ENCODE peak calls at places on chromosomes 13 and 19, in six cellular contexts. One of them, this sample, is unnamed.

GRCh38 chr19:18419195-18419698 is at the start of gene SSBP4:
- DNase-seq in M059J: peak; percentile 69
- DNase-seq in hepatocyte: peak; percentile 94
- DNase-seq in stimulated activated CD4-positive, alpha-beta T cell treated with anti-CD3 and anti-CD28 coated beads, Interleukin-12 subunit alpha, Interleukin-12 subunit beta, amount 100 ng/mL, for 48 hours: no peak
- DNase-seq in activated CD4-positive, alpha-beta T cell treated with anti-CD3 and anti-CD28 coated beads, Interleukin-2, amount 50 U/mL, for 24 hours: no peak
- DNase-seq in lung microvascular endothelial cell: peak; percentile 88
- DNase-seq in this sample: peak; percentile 63

GRCh38 chr19:3443840-3444694 is 36.3 kb downstream of the SMIM24 start:
- DNase-seq in activated CD4-positive, alpha-beta T cell treated with anti-CD3 and anti-CD28 coated beads, Interleukin-2, amount 50 U/mL, for 24 hours: no peak
- DNase-seq in M059J: no peak
- DNase-seq in lung microvascular endothelial cell: peak; percentile 82
- DNase-seq in hepatocyte: peak; percentile 63
- DNase-seq in stimulated activated CD4-positive, alpha-beta T cell treated with anti-CD3 and anti-CD28 coated beads, Interleukin-12 subunit alpha, Interleukin-12 subunit beta, amount 100 ng/mL, for 48 hours: no peak
- DNase-seq in this sample: peak; percentile 54

GRCh38 chr13:77733674-77734073 is 36.2 kb downstream of the SLAIN1 start:
- DNase-seq in hepatocyte: no peak
- DNase-seq in stimulated activated CD4-positive, alpha-beta T cell treated with anti-CD3 and anti-CD28 coated beads, Interleukin-12 subunit alpha, Interleukin-12 subunit beta, amount 100 ng/mL, for 48 hours: no peak
- DNase-seq in lung microvascular endothelial cell: no peak
- DNase-seq in M059J: no peak
- DNase-seq in activated CD4-positive, alpha-beta T cell treated with anti-CD3 and anti-CD28 coated beads, Interleukin-2, amount 50 U/mL, for 24 hours: no peak
- DNase-seq in this sample: no peak

GRCh38 chr13:60352644-60353043 is 44.4 kb upstream of the TDRD3 start:
- DNase-seq in stimulated activated CD4-positive, alpha-beta T cell treated with anti-CD3 and anti-CD28 coated beads, Interleukin-12 subunit alpha, Interleukin-12 subunit beta, amount 100 ng/mL, for 48 hours: no peak
- DNase-seq in M059J: no peak
- DNase-seq in activated CD4-positive, alpha-beta T cell treated with anti-CD3 and anti-CD28 coated beads, Interleukin-2, amount 50 U/mL, for 24 hours: no peak
- DNase-seq in hepatocyte: no peak
- DNase-seq in lung microvascular endothelial cell: no peak
- DNase-seq in this sample: no peak

GRCh38 chr13:41614671-41615519 is 157.5 kb downstream of the RGCC start:
- DNase-seq in lung microvascular endothelial cell: peak; percentile 88
- DNase-seq in hepatocyte: peak; percentile 37
- DNase-seq in M059J: no peak
- DNase-seq in activated CD4-positive, alpha-beta T cell treated with anti-CD3 and anti-CD28 coated beads, Interleukin-2, amount 50 U/mL, for 24 hours: no peak
- DNase-seq in stimulated activated CD4-positive, alpha-beta T cell treated with anti-CD3 and anti-CD28 coated beads, Interleukin-12 subunit alpha, Interleukin-12 subunit beta, amount 100 ng/mL, for 48 hours: no peak
- DNase-seq in this sample: no peak

GRCh38 chr19:14440049-14440448 is 6.9 kb downstream of the PKN1 start:
- DNase-seq in M059J: no peak
- DNase-seq in lung microvascular endothelial cell: peak; percentile 44
- DNase-seq in stimulated activated CD4-positive, alpha-beta T cell treated with anti-CD3 and anti-CD28 coated beads, Interleukin-12 subunit alpha, Interleukin-12 subunit beta, amount 100 ng/mL, for 48 hours: no peak
- DNase-seq in activated CD4-positive, alpha-beta T cell treated with anti-CD3 and anti-CD28 coated beads, Interleukin-2, amount 50 U/mL, for 24 hours: peak; percentile 47
- DNase-seq in hepatocyte: no peak
- DNase-seq in this sample: peak; percentile 85

GRCh38 chr13:91601807-91602206 is 203.4 kb downstream of the GPC5 start:
- DNase-seq in hepatocyte: no peak
- DNase-seq in lung microvascular endothelial cell: no peak
- DNase-seq in activated CD4-positive, alpha-beta T cell treated with anti-CD3 and anti-CD28 coated beads, Interleukin-2, amount 50 U/mL, for 24 hours: no peak
- DNase-seq in M059J: no peak
- DNase-seq in stimulated activated CD4-positive, alpha-beta T cell treated with anti-CD3 and anti-CD28 coated beads, Interleukin-12 subunit alpha, Interleukin-12 subunit beta, amount 100 ng/mL, for 48 hours: no peak
- DNase-seq in this sample: no peak

GRCh38 chr19:20513179-20513934 is 52.2 kb downstream of the ZNF737 start:
- DNase-seq in M059J: no peak
- DNase-seq in lung microvascular endothelial cell: no peak
- DNase-seq in stimulated activated CD4-positive, alpha-beta T cell treated with anti-CD3 and anti-CD28 coated beads, Interleukin-12 subunit alpha, Interleukin-12 subunit beta, amount 100 ng/mL, for 48 hours: no peak
- DNase-seq in hepatocyte: peak; percentile 7
- DNase-seq in activated CD4-positive, alpha-beta T cell treated with anti-CD3 and anti-CD28 coated beads, Interleukin-2, amount 50 U/mL, for 24 hours: no peak
- DNase-seq in this sample: no peak

GRCh38 chr19:50377517-50377916 is 1.3 kb downstream of the NR1H2 start:
- DNase-seq in stimulated activated CD4-positive, alpha-beta T cell treated with anti-CD3 and anti-CD28 coated beads, Interleukin-12 subunit alpha, Interleukin-12 subunit beta, amount 100 ng/mL, for 48 hours: no peak
- DNase-seq in activated CD4-positive, alpha-beta T cell treated with anti-CD3 and anti-CD28 coated beads, Interleukin-2, amount 50 U/mL, for 24 hours: no peak
- DNase-seq in hepatocyte: no peak
- DNase-seq in M059J: no peak
- DNase-seq in lung microvascular endothelial cell: no peak
- DNase-seq in this sample: peak; percentile 49

GRCh38 chr13:24341439-24341838 is 32.1 kb downstream of the C1QTNF9 start:
- DNase-seq in hepatocyte: no peak
- DNase-seq in M059J: peak; percentile 5
- DNase-seq in stimulated activated CD4-positive, alpha-beta T cell treated with anti-CD3 and anti-CD28 coated beads, Interleukin-12 subunit alpha, Interleukin-12 subunit beta, amount 100 ng/mL, for 48 hours: no peak
- DNase-seq in activated CD4-positive, alpha-beta T cell treated with anti-CD3 and anti-CD28 coated beads, Interleukin-2, amount 50 U/mL, for 24 hours: no peak
- DNase-seq in lung microvascular endothelial cell: peak; percentile 12
- DNase-seq in this sample: no peak

GRCh38 chr13:99322297-99323103 is 15.3 kb upstream of the GPR183 start:
- DNase-seq in hepatocyte: no peak
- DNase-seq in M059J: peak; percentile 89
- DNase-seq in stimulated activated CD4-positive, alpha-beta T cell treated with anti-CD3 and anti-CD28 coated beads, Interleukin-12 subunit alpha, Interleukin-12 subunit beta, amount 100 ng/mL, for 48 hours: no peak
- DNase-seq in lung microvascular endothelial cell: peak; percentile 78
- DNase-seq in activated CD4-positive, alpha-beta T cell treated with anti-CD3 and anti-CD28 coated beads, Interleukin-2, amount 50 U/mL, for 24 hours: no peak
- DNase-seq in this sample: no peak

GRCh38 chr19:1764293-1764683 is 11.0 kb downstream of the ONECUT3 start:
- DNase-seq in M059J: no peak
- DNase-seq in stimulated activated CD4-positive, alpha-beta T cell treated with anti-CD3 and anti-CD28 coated beads, Interleukin-12 subunit alpha, Interleukin-12 subunit beta, amount 100 ng/mL, for 48 hours: no peak
- DNase-seq in hepatocyte: no peak
- DNase-seq in activated CD4-positive, alpha-beta T cell treated with anti-CD3 and anti-CD28 coated beads, Interleukin-2, amount 50 U/mL, for 24 hours: no peak
- DNase-seq in lung microvascular endothelial cell: no peak
- DNase-seq in this sample: no peak

GRCh38 chr13:53301449-53301848 is 272.8 kb downstream of the OLFM4 start:
- DNase-seq in M059J: no peak
- DNase-seq in stimulated activated CD4-positive, alpha-beta T cell treated with anti-CD3 and anti-CD28 coated beads, Interleukin-12 subunit alpha, Interleukin-12 subunit beta, amount 100 ng/mL, for 48 hours: no peak
- DNase-seq in lung microvascular endothelial cell: no peak
- DNase-seq in activated CD4-positive, alpha-beta T cell treated with anti-CD3 and anti-CD28 coated beads, Interleukin-2, amount 50 U/mL, for 24 hours: no peak
- DNase-seq in hepatocyte: no peak
- DNase-seq in this sample: no peak

GRCh38 chr13:46181799-46182490 is at the start of gene LCP1:
- DNase-seq in hepatocyte: peak; percentile 30
- DNase-seq in activated CD4-positive, alpha-beta T cell treated with anti-CD3 and anti-CD28 coated beads, Interleukin-2, amount 50 U/mL, for 24 hours: peak; percentile 34
- DNase-seq in lung microvascular endothelial cell: no peak
- DNase-seq in stimulated activated CD4-positive, alpha-beta T cell treated with anti-CD3 and anti-CD28 coated beads, Interleukin-12 subunit alpha, Interleukin-12 subunit beta, amount 100 ng/mL, for 48 hours: peak; percentile 76
- DNase-seq in M059J: peak; percentile 65
- DNase-seq in this sample: no peak

GRCh38 chr19:51726049-51726448 is 2.3 kb upstream of the HAS1 start:
- DNase-seq in activated CD4-positive, alpha-beta T cell treated with anti-CD3 and anti-CD28 coated beads, Interleukin-2, amount 50 U/mL, for 24 hours: no peak
- DNase-seq in hepatocyte: peak; percentile 73
- DNase-seq in stimulated activated CD4-positive, alpha-beta T cell treated with anti-CD3 and anti-CD28 coated beads, Interleukin-12 subunit alpha, Interleukin-12 subunit beta, amount 100 ng/mL, for 48 hours: no peak
- DNase-seq in lung microvascular endothelial cell: peak; percentile 40
- DNase-seq in M059J: peak; percentile 42
- DNase-seq in this sample: peak; percentile 88

GRCh38 chr19:23099966-23100365 is 16.9 kb upstream of the ZNF730 start:
- DNase-seq in M059J: no peak
- DNase-seq in activated CD4-positive, alpha-beta T cell treated with anti-CD3 and anti-CD28 coated beads, Interleukin-2, amount 50 U/mL, for 24 hours: no peak
- DNase-seq in hepatocyte: no peak
- DNase-seq in stimulated activated CD4-positive, alpha-beta T cell treated with anti-CD3 and anti-CD28 coated beads, Interleukin-12 subunit alpha, Interleukin-12 subunit beta, amount 100 ng/mL, for 48 hours: no peak
- DNase-seq in lung microvascular endothelial cell: no peak
- DNase-seq in this sample: no peak

GRCh38 chr13:25493930-25494707 is 122.3 kb downstream of the ATP8A2 start:
- DNase-seq in hepatocyte: no peak
- DNase-seq in M059J: no peak
- DNase-seq in lung microvascular endothelial cell: no peak
- DNase-seq in activated CD4-positive, alpha-beta T cell treated with anti-CD3 and anti-CD28 coated beads, Interleukin-2, amount 50 U/mL, for 24 hours: no peak
- DNase-seq in stimulated activated CD4-positive, alpha-beta T cell treated with anti-CD3 and anti-CD28 coated beads, Interleukin-12 subunit alpha, Interleukin-12 subunit beta, amount 100 ng/mL, for 48 hours: no peak
- DNase-seq in this sample: no peak

GRCh38 chr13:113742000-113742441 is 17.0 kb upstream of the TMEM255B start:
- DNase-seq in stimulated activated CD4-positive, alpha-beta T cell treated with anti-CD3 and anti-CD28 coated beads, Interleukin-12 subunit alpha, Interleukin-12 subunit beta, amount 100 ng/mL, for 48 hours: no peak
- DNase-seq in activated CD4-positive, alpha-beta T cell treated with anti-CD3 and anti-CD28 coated beads, Interleukin-2, amount 50 U/mL, for 24 hours: no peak
- DNase-seq in lung microvascular endothelial cell: peak; percentile 16
- DNase-seq in M059J: peak; percentile 56
- DNase-seq in hepatocyte: peak; percentile 79
- DNase-seq in this sample: no peak

GRCh38 chr13:84658881-84659661 is 776.8 kb upstream of the SLITRK1 start:
- DNase-seq in lung microvascular endothelial cell: no peak
- DNase-seq in activated CD4-positive, alpha-beta T cell treated with anti-CD3 and anti-CD28 coated beads, Interleukin-2, amount 50 U/mL, for 24 hours: no peak
- DNase-seq in hepatocyte: no peak
- DNase-seq in stimulated activated CD4-positive, alpha-beta T cell treated with anti-CD3 and anti-CD28 coated beads, Interleukin-12 subunit alpha, Interleukin-12 subunit beta, amount 100 ng/mL, for 48 hours: no peak
- DNase-seq in M059J: peak; percentile 31
- DNase-seq in this sample: no peak

GRCh38 chr13:97192166-97192565 is 30.0 kb upstream of the MBNL2 start:
- DNase-seq in M059J: no peak
- DNase-seq in hepatocyte: no peak
- DNase-seq in activated CD4-positive, alpha-beta T cell treated with anti-CD3 and anti-CD28 coated beads, Interleukin-2, amount 50 U/mL, for 24 hours: no peak
- DNase-seq in stimulated activated CD4-positive, alpha-beta T cell treated with anti-CD3 and anti-CD28 coated beads, Interleukin-12 subunit alpha, Interleukin-12 subunit beta, amount 100 ng/mL, for 48 hours: no peak
- DNase-seq in lung microvascular endothelial cell: no peak
- DNase-seq in this sample: no peak

GRCh38 chr13:98103942-98104880 is 38.7 kb upstream of the FARP1 start:
- DNase-seq in lung microvascular endothelial cell: peak; percentile 18
- DNase-seq in stimulated activated CD4-positive, alpha-beta T cell treated with anti-CD3 and anti-CD28 coated beads, Interleukin-12 subunit alpha, Interleukin-12 subunit beta, amount 100 ng/mL, for 48 hours: no peak
- DNase-seq in M059J: no peak
- DNase-seq in activated CD4-positive, alpha-beta T cell treated with anti-CD3 and anti-CD28 coated beads, Interleukin-2, amount 50 U/mL, for 24 hours: no peak
- DNase-seq in hepatocyte: no peak
- DNase-seq in this sample: peak; percentile 38

GRCh38 chr13:33076451-33076992 is 60.3 kb downstream of the KL start:
- DNase-seq in M059J: no peak
- DNase-seq in stimulated activated CD4-positive, alpha-beta T cell treated with anti-CD3 and anti-CD28 coated beads, Interleukin-12 subunit alpha, Interleukin-12 subunit beta, amount 100 ng/mL, for 48 hours: no peak
- DNase-seq in activated CD4-positive, alpha-beta T cell treated with anti-CD3 and anti-CD28 coated beads, Interleukin-2, amount 50 U/mL, for 24 hours: no peak
- DNase-seq in lung microvascular endothelial cell: no peak
- DNase-seq in hepatocyte: no peak
- DNase-seq in this sample: no peak

GRCh38 chr13:32229443-32229842 is 85.7 kb downstream of the ZAR1L start:
- DNase-seq in stimulated activated CD4-positive, alpha-beta T cell treated with anti-CD3 and anti-CD28 coated beads, Interleukin-12 subunit alpha, Interleukin-12 subunit beta, amount 100 ng/mL, for 48 hours: no peak
- DNase-seq in lung microvascular endothelial cell: no peak
- DNase-seq in hepatocyte: no peak
- DNase-seq in M059J: peak; percentile 7
- DNase-seq in activated CD4-positive, alpha-beta T cell treated with anti-CD3 and anti-CD28 coated beads, Interleukin-2, amount 50 U/mL, for 24 hours: no peak
- DNase-seq in this sample: no peak

GRCh38 chr13:48746816-48747215 is 93.1 kb downstream of the CYSLTR2 start:
- DNase-seq in hepatocyte: no peak
- DNase-seq in M059J: no peak
- DNase-seq in lung microvascular endothelial cell: no peak
- DNase-seq in activated CD4-positive, alpha-beta T cell treated with anti-CD3 and anti-CD28 coated beads, Interleukin-2, amount 50 U/mL, for 24 hours: no peak
- DNase-seq in stimulated activated CD4-positive, alpha-beta T cell treated with anti-CD3 and anti-CD28 coated beads, Interleukin-12 subunit alpha, Interleukin-12 subunit beta, amount 100 ng/mL, for 48 hours: no peak
- DNase-seq in this sample: no peak

GRCh38 chr19:892243-892996 is 567 bp downstream of the MED16 start:
- DNase-seq in activated CD4-positive, alpha-beta T cell treated with anti-CD3 and anti-CD28 coated beads, Interleukin-2, amount 50 U/mL, for 24 hours: no peak
- DNase-seq in lung microvascular endothelial cell: no peak
- DNase-seq in hepatocyte: no peak
- DNase-seq in M059J: no peak
- DNase-seq in stimulated activated CD4-positive, alpha-beta T cell treated with anti-CD3 and anti-CD28 coated beads, Interleukin-12 subunit alpha, Interleukin-12 subunit beta, amount 100 ng/mL, for 48 hours: no peak
- DNase-seq in this sample: no peak

GRCh38 chr19:23313196-23313595 is 63.0 kb upstream of the ZNF724 start:
- DNase-seq in lung microvascular endothelial cell: no peak
- DNase-seq in M059J: no peak
- DNase-seq in activated CD4-positive, alpha-beta T cell treated with anti-CD3 and anti-CD28 coated beads, Interleukin-2, amount 50 U/mL, for 24 hours: no peak
- DNase-seq in hepatocyte: no peak
- DNase-seq in stimulated activated CD4-positive, alpha-beta T cell treated with anti-CD3 and anti-CD28 coated beads, Interleukin-12 subunit alpha, Interleukin-12 subunit beta, amount 100 ng/mL, for 48 hours: no peak
- DNase-seq in this sample: no peak

GRCh38 chr19:35355851-35356460 is 2.3 kb upstream of the FFAR3 start:
- DNase-seq in activated CD4-positive, alpha-beta T cell treated with anti-CD3 and anti-CD28 coated beads, Interleukin-2, amount 50 U/mL, for 24 hours: no peak
- DNase-seq in stimulated activated CD4-positive, alpha-beta T cell treated with anti-CD3 and anti-CD28 coated beads, Interleukin-12 subunit alpha, Interleukin-12 subunit beta, amount 100 ng/mL, for 48 hours: no peak
- DNase-seq in lung microvascular endothelial cell: no peak
- DNase-seq in hepatocyte: no peak
- DNase-seq in M059J: no peak
- DNase-seq in this sample: no peak